ENCODE peak calls at places on chromosomes 11 and 22, in nine cellular contexts. M is HepG2, F is GM12892, W is GM12891, R is vagina, D is K562, I is transverse colon, V is spleen, U is stomach. T is an unnamed sample.
A peak's percentile ranks its signal among the peaks of the same experiment; 100 is the strongest.

GRCh38 chr22:35323305-35323704 is 23.6 kb downstream of the TOM1 start:
- DNase-seq in M (no peak), F (no peak), W (no peak), R (no peak), D (no peak), I (no peak), V (no peak), U (no peak), T (no peak)

GRCh38 chr11:43920598-43921419 is 21.6 kb upstream of the C11orf96 start:
- DNase-seq in M (peak; percentile 91), F (no peak), W (no peak), R (peak; percentile 99), D (peak; percentile 71), I (peak; percentile 46), V (no peak), U (peak; percentile 46), T (peak; percentile 96)

GRCh38 chr11:43547900-43548381 is 132.6 kb upstream of the HSD17B12 start:
- DNase-seq in M (no peak), F (no peak), W (no peak), R (no peak), D (peak; percentile 58), I (no peak), V (no peak), U (peak; percentile 41), T (no peak)

GRCh38 chr11:102974552-102975280 is 19.2 kb upstream of the MMP13 start:
- DNase-seq in M (no peak), F (no peak), W (no peak), R (no peak), D (no peak), I (no peak), V (no peak), U (peak; percentile 53), T (no peak)

GRCh38 chr22:49979587-49980264 is 19.2 kb downstream of the PIM3 start:
- DNase-seq in M (peak; percentile 62), F (no peak), W (no peak), R (no peak), D (peak; percentile 67), I (peak; percentile 53), V (no peak), U (peak; percentile 70), T (no peak)

GRCh38 chr11:115502636-115503082 is 1.6 kb downstream of the CADM1 start:
- DNase-seq in M (peak; percentile 12), F (no peak), W (no peak), R (no peak), D (no peak), I (no peak), V (no peak), U (no peak), T (no peak)

GRCh38 chr22:42697542-42698013 is 23.1 kb downstream of the A4GALT start:
- DNase-seq in M (peak; percentile 61), F (no peak), W (no peak), R (no peak), D (no peak), I (peak; percentile 72), V (no peak), U (peak; percentile 66), T (no peak)

GRCh38 chr11:94171693-94172440 is 43.2 kb downstream of the PANX1 start:
- DNase-seq in M (peak; percentile 31), F (no peak), W (no peak), R (peak; percentile 60), D (peak; percentile 75), I (peak; percentile 34), V (no peak), U (peak; percentile 52), T (peak; percentile 81)

GRCh38 chr11:57072640-57073039 is 83.9 kb downstream of the OR5AK2 start:
- DNase-seq in M (no peak), F (no peak), W (no peak), R (no peak), D (no peak), I (no peak), V (no peak), U (no peak), T (no peak)

GRCh38 chr11:82523141-82523540 is 210.5 kb downstream of the FAM181B start:
- DNase-seq in M (no peak), F (no peak), W (no peak), R (no peak), D (no peak), I (no peak), V (no peak), U (no peak), T (no peak)

GRCh38 chr11:28615542-28615941 is 507.4 kb downstream of the METTL15 start:
- DNase-seq in M (no peak), F (no peak), W (no peak), R (no peak), D (no peak), I (no peak), V (no peak), U (no peak), T (no peak)

GRCh38 chr11:122634507-122634906 is 21.0 kb upstream of the UBASH3B start:
- DNase-seq in M (no peak), F (no peak), W (no peak), R (no peak), D (no peak), I (peak; percentile 13), V (peak; percentile 77), U (peak; percentile 26), T (no peak)

GRCh38 chr11:121104223-121104831 is 3.3 kb downstream of the TECTA start:
- DNase-seq in M (no peak), F (no peak), W (no peak), R (peak; percentile 87), D (peak; percentile 10), I (no peak), V (no peak), U (no peak), T (no peak)

GRCh38 chr11:112166561-112166960 is 611 bp upstream of the TEX12 start:
- DNase-seq in M (peak; percentile 51), F (no peak), W (no peak), R (no peak), D (no peak), I (peak; percentile 47), V (no peak), U (no peak), T (no peak)

GRCh38 chr11:110971110-110971509 is 258.9 kb upstream of the ARHGAP20 start:
- DNase-seq in M (no peak), F (no peak), W (no peak), R (no peak), D (no peak), I (no peak), V (no peak), U (no peak), T (no peak)

DNA sequence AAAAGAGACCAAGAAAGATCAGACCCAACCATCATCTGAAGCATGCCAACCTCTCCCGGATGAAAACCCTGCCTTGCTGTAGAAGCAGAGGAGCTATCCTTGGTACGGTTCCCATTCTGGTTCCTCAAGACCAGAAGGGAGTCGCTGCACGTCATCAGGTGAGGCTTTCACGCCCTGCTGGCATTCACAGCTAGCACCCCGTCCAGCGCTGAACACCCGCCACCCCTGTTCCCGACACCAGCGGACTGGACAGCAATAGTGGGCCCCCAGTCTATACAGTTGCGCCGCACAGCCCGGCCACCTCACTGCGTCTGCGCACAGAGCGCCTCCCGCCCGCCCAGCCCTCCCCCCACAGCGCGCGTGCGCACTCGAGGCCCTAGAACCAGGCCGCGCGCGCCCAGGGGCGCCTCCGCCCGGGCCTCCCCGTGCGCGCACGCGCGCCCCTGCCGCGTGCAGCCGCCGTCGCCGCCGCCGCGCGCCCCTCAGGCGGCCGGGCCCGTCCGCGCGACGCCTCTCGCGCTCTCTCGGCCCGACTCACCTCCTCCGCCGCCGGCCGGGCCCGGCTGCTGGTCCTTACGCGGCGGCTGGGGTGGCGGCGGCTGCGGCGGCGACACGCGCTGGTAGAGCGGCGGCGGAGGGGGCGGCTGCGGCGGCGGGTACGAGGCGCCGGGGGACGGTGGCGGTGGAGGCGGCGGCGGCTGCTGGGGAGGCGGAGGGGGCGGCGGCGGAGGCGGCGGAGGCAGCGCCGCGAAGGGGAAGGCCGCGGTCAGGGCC is 706 bp downstream of the SF1 start:
- DNase-seq in M (peak; percentile 58), F (peak; percentile 90), W (peak; percentile 79), R (peak; percentile 94), D (peak; percentile 94), I (peak; percentile 84), V (peak; percentile 95), U (peak; percentile 85), T (no peak)
- TF ChIP-seq POLR2AphosphoS5 in M (no peak), F (peak; percentile 71), W (no peak), R (no peak), D (no peak), I (peak; percentile 26), V (peak; percentile 68), U (no peak), T (peak; percentile 60)

DNA sequence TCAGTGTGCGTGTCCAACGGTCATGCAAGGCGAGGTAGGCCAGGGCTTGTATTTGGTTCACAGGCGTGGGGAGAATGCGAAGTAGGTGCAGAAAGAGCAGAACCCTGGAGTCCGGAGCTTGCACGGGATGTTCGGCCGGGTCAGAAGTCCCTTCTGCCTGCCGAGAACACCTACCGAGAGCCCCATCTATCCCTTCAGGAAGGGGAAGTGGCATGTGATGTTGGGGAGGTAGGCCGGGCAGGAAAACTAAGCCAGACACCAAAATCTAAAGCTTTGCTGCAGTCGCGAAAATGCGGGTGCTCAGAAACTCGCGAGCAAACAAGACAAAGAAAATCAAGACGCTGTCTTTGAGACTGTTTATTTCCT is 435 bp upstream of the TAF6L start:
- DNase-seq in M (peak; percentile 24), F (no peak), W (no peak), R (no peak), D (peak; percentile 45), I (peak; percentile 30), V (peak; percentile 81), U (no peak), T (no peak)
- TF ChIP-seq POLR2AphosphoS5 in M (peak; percentile 5), F (no peak), W (no peak), R (no peak), D (no peak), I (no peak), V (no peak), U (no peak), T (no peak)

DNA sequence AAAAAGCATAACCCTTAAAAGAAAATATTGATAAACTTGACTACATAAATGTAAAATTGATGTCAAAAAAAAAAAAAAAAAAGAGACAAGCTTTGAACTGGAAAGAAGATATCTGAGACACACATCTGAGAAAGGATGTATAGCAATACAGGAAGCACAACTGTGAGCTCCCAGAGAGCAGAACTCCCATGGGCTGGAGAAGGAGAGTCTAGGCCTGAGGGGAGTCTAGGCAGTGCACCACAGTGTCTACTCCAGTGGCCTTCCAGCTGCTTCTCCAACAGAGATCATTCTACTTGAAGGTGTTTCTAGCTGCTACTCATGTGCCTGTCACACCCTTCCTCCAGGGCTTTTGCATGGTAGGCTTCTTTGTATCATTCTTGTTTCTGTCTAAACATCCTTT is 54.2 kb upstream of the SYT9 start:
- DNase-seq in M (no peak), F (no peak), W (no peak), R (no peak), D (no peak), I (no peak), V (no peak), U (no peak), T (no peak)
- TF ChIP-seq POLR2AphosphoS5 in M (no peak), F (no peak), W (no peak), R (no peak), D (no peak), I (no peak), V (no peak), U (no peak), T (no peak)

DNA sequence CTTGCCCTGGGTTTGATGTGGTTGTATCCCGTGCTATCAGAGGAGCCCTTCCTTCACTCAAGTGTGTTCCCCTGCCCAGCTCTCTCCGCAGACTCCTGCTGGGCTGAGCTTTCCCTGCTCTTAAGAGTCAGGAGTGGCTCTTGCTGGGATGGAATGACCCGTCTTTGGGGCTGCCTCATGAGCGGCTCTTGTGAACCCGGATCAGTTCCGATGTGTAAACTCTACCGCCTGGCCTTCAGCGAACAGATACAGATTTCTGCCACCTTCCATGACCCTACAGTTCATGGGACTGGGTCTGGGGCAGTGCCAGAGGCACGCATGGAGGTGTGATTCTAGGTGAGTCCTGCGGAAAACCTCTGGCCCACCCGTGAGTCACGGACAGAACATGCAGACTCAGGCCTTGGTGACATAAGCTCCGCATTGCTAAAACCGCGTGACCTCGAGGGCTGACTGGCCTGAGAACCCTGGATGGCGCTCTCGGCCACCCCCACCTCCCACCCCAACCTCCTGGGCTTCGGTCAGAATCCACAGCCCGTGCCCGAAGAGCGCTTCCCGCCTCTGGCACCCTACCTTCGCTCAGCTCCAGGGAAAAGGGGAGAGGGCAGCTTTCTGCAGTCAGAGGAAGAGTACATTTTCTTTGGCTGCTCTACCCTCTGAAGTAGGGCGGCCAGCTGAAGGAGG is 1.3 kb upstream of the ZBTB16 start:
- DNase-seq in M (no peak), F (no peak), W (no peak), R (no peak), D (no peak), I (no peak), V (no peak), U (no peak), T (no peak)
- TF ChIP-seq POLR2AphosphoS5 in M (no peak), F (no peak), W (no peak), R (no peak), D (no peak), I (no peak), V (no peak), U (no peak), T (no peak)